ENCODE peak calls at places on chromosomes 7 and 10, in nine cellular contexts. R, F, X, M, H, C, W, E and T are unnamed samples.
A peak's percentile ranks its signal among the peaks of the same experiment; 100 is the strongest.

GRCh38 chr10:119448579-119449209 is 93.8 kb downstream of the RGS10 start:
- DNase-seq in M (no peak), W (no peak), R (no peak), X (no peak), E (no peak), C (no peak), F (no peak), H (no peak), T (no peak)

GRCh38 chr7:28364082-28364481 is 48.2 kb upstream of the CREB5 start:
- DNase-seq in X (no peak), F (no peak), E (no peak), H (peak; percentile 5), M (no peak), W (no peak), R (no peak), C (no peak), T (no peak)

GRCh38 chr10:132148261-132149251 is 38.2 kb upstream of the DPYSL4 start:
- DNase-seq in R (no peak), H (no peak), M (no peak), E (no peak), C (no peak), F (no peak), X (no peak), W (no peak), T (no peak)

GRCh38 chr7:99997545-99998137 is 17.8 kb upstream of the ZKSCAN1 start:
- DNase-seq in H (peak; percentile 20), E (peak; percentile 27), W (peak; percentile 38), C (peak; percentile 23), F (no peak), R (no peak), M (no peak), X (no peak), T (no peak)

GRCh38 chr10:81875680-81876252 is 772 bp downstream of the NRG3 start:
- DNase-seq in X (no peak), W (no peak), E (no peak), F (no peak), H (no peak), R (no peak), M (no peak), C (no peak), T (no peak)

GRCh38 chr10:23343591-23344225 is 889 bp downstream of the C10orf67 start:
- DNase-seq in M (no peak), X (peak; percentile 65), E (no peak), R (peak; percentile 54), F (no peak), W (peak; percentile 83), H (peak; percentile 65), C (peak; percentile 22), T (no peak)

GRCh38 chr10:88725798-88726197 is 19.7 kb downstream of the LIPK start:
- DNase-seq in H (no peak), E (no peak), F (no peak), M (no peak), X (no peak), W (no peak), R (no peak), C (no peak), T (no peak)

GRCh38 chr7:22110227-22110839 is 164.6 kb upstream of the CDCA7L start:
- DNase-seq in E (peak; percentile 61), F (peak; percentile 87), C (peak; percentile 67), R (peak; percentile 78), M (peak; percentile 38), H (peak; percentile 83), X (peak; percentile 66), W (peak; percentile 42), T (peak; percentile 81)

GRCh38 chr7:767941-768729 is 41.1 kb upstream of the PRKAR1B start:
- DNase-seq in M (no peak), R (peak; percentile 69), H (no peak), C (no peak), X (no peak), E (no peak), F (no peak), W (peak; percentile 88), T (peak; percentile 95)

GRCh38 chr10:52706347-52707070 is 66.1 kb downstream of the MBL2 start:
- DNase-seq in X (no peak), H (no peak), R (no peak), E (no peak), M (no peak), F (no peak), C (no peak), W (no peak), T (no peak)

GRCh38 chr7:38929460-38930171 is 20.6 kb upstream of the VPS41 start:
- DNase-seq in X (no peak), R (no peak), W (no peak), E (no peak), M (no peak), H (no peak), F (no peak), C (no peak), T (no peak)

GRCh38 chr7:6497994-6498393 is 50.2 kb upstream of the DAGLB start:
- DNase-seq in F (no peak), C (no peak), M (no peak), X (no peak), R (no peak), H (no peak), W (no peak), E (no peak), T (no peak)

GRCh38 chr10:17836917-17837316 is 27.8 kb downstream of the MRC1 start:
- DNase-seq in X (no peak), W (peak; percentile 20), M (no peak), E (no peak), C (peak; percentile 41), H (peak; percentile 44), F (no peak), R (no peak), T (peak; percentile 22)

GRCh38 chr7:132257253-132257652 is 319.0 kb downstream of the PLXNA4 start:
- DNase-seq in R (no peak), E (no peak), W (no peak), X (no peak), M (no peak), C (no peak), H (no peak), F (no peak), T (no peak)

GRCh38 chr10:28429573-28430216 is 103.2 kb upstream of the WAC start:
- DNase-seq in E (no peak), F (no peak), M (no peak), C (no peak), R (no peak), W (no peak), X (no peak), H (no peak), T (peak; percentile 4)

GRCh38 chr7:131655866-131656265 is 99.4 kb upstream of the PODXL start:
- DNase-seq in X (no peak), E (no peak), H (no peak), R (no peak), F (no peak), C (no peak), W (no peak), M (no peak), T (no peak)

GRCh38 chr10:119759832-119760231 is 34.0 kb downstream of the INPP5F start:
- DNase-seq in M (no peak), W (no peak), X (no peak), H (no peak), C (no peak), R (no peak), F (no peak), E (no peak), T (no peak)

GRCh38 chr7:35253680-35254495 is at the start of gene TBX20:
- DNase-seq in R (no peak), X (peak; percentile 68), H (peak; percentile 28), E (no peak), F (no peak), C (no peak), W (no peak), M (no peak), T (no peak)

GRCh38 chr10:62050941-62051433 is 149.5 kb downstream of the ARID5B start:
- DNase-seq in C (peak; percentile 76), E (peak; percentile 85), F (no peak), R (peak; percentile 80), W (no peak), M (peak; percentile 72), X (no peak), H (peak; percentile 94), T (peak; percentile 90)

GRCh38 chr7:131625817-131626372 is 69.5 kb upstream of the PODXL start:
- DNase-seq in X (peak; percentile 78), E (no peak), R (peak; percentile 37), H (peak; percentile 60), F (no peak), W (no peak), M (peak; percentile 47), C (no peak), T (peak; percentile 54)

GRCh38 chr7:114539575-114539974 is 125.0 kb downstream of the FOXP2 start:
- DNase-seq in E (no peak), X (peak; percentile 40), M (no peak), C (no peak), R (peak; percentile 2), F (no peak), H (peak; percentile 32), W (peak; percentile 18), T (peak; percentile 27)
- TF ChIP-seq CTCF in E (peak; percentile 11), X (peak; percentile 35), M (peak; percentile 40), C (no peak), R (no peak), F (peak; percentile 75), H (peak; percentile 68), W (no peak), T (no peak)

GRCh38 chr10:133613699-133614098 is 12.9 kb downstream of the FRG2B start:
- DNase-seq in W (no peak), R (no peak), E (no peak), X (no peak), C (no peak), M (no peak), H (no peak), F (no peak), T (no peak)

GRCh38 chr10:133611079-133611478 is 15.5 kb downstream of the FRG2B start:
- DNase-seq in F (no peak), W (no peak), E (no peak), C (no peak), M (no peak), H (no peak), R (no peak), X (no peak), T (no peak)

DNA sequence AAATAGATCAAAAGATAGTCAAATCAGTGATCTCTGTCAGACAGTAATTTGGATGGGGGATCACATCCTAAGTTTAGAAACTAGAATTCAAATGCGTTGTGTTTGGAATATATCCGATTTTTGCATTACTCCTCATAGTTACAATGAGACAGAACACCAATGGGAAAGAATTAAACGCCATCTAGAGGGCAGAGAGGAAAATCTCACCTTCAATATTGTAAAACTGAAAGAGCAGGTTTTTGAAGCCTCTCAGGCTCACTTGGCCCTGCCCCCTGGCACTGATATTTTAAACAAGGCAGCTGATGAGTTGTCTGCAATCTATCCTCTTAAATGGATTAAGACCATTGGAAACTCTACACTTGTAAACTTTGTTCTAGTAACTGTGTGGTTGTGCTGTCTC is 17.7 kb downstream of the FRG2B start:
- DNase-seq in R (peak; percentile 27), H (peak; percentile 3), M (no peak), E (no peak), W (no peak), X (no peak), F (no peak), C (no peak), T (peak; percentile 38)
- TF ChIP-seq CTCF in R (peak; percentile 32), H (no peak), M (peak; percentile 63), E (peak; percentile 55), W (no peak), X (peak; percentile 43), F (peak; percentile 51), C (peak; percentile 45), T (no peak)

GRCh38 chr10:46787321-46787615 is 124.0 kb upstream of the PTPN20 start:
- DNase-seq in E (no peak), M (no peak), R (peak; percentile 0), W (no peak), X (peak; percentile 26), C (no peak), H (peak; percentile 67), F (no peak), T (peak; percentile 35)
- TF ChIP-seq CTCF in E (no peak), M (peak; percentile 10), R (no peak), W (no peak), X (no peak), C (no peak), H (peak; percentile 39), F (peak; percentile 48), T (no peak)

GRCh38 chr10:4748726-4749443 is 77.1 kb upstream of the AKR1E2 start:
- DNase-seq in X (no peak), F (no peak), M (no peak), W (no peak), C (no peak), E (no peak), H (peak; percentile 58), R (no peak), T (no peak)
- TF ChIP-seq CTCF in X (no peak), F (no peak), M (no peak), W (no peak), C (no peak), E (no peak), H (no peak), R (no peak), T (no peak)